ENCODE peak calls at places on chromosome 9, in ten cellular contexts. One of them, this sample, is unnamed.
A peak's percentile ranks its signal among the peaks of the same experiment; 100 is the strongest.

GRCh38 chr9:92671323-92671722 is 1.4 kb upstream of the IPPK start:
- DNase-seq in cardiac muscle cell: peak; percentile 86
- DNase-seq in K562: peak; percentile 74
- DNase-seq in fibroblast of pulmonary artery: peak; percentile 85
- DNase-seq in A549: peak; percentile 74
- DNase-seq in coronary artery: peak; percentile 75
- DNase-seq in heart left ventricle: no peak
- DNase-seq in endothelial cell of umbilical vein: peak; percentile 70
- DNase-seq in GM23338: peak; percentile 40
- DNase-seq in choroid plexus epithelial cell: peak; percentile 82
- DNase-seq in this sample: no peak

GRCh38 chr9:4334439-4334838 is 34.6 kb upstream of the GLIS3 start:
- DNase-seq in cardiac muscle cell: peak; percentile 19
- DNase-seq in K562: no peak
- DNase-seq in fibroblast of pulmonary artery: peak; percentile 54
- DNase-seq in A549: peak; percentile 79
- DNase-seq in choroid plexus epithelial cell: no peak
- DNase-seq in endothelial cell of umbilical vein: peak; percentile 94
- DNase-seq in GM23338: peak; percentile 71
- DNase-seq in coronary artery: no peak
- DNase-seq in heart left ventricle: no peak
- DNase-seq in this sample: no peak

GRCh38 chr9:106864533-106865143 is 1.7 kb downstream of the ZNF462 start:
- DNase-seq in GM23338: no peak
- DNase-seq in cardiac muscle cell: peak; percentile 60
- DNase-seq in coronary artery: peak; percentile 75
- DNase-seq in A549: no peak
- DNase-seq in endothelial cell of umbilical vein: peak; percentile 56
- DNase-seq in fibroblast of pulmonary artery: peak; percentile 57
- DNase-seq in K562: no peak
- DNase-seq in choroid plexus epithelial cell: peak; percentile 53
- DNase-seq in heart left ventricle: no peak
- DNase-seq in this sample: peak; percentile 31

GRCh38 chr9:129414377-129415021 is 206.4 kb downstream of the C9orf50 start:
- DNase-seq in A549: peak; percentile 50
- DNase-seq in fibroblast of pulmonary artery: peak; percentile 40
- DNase-seq in GM23338: peak; percentile 40
- DNase-seq in choroid plexus epithelial cell: peak; percentile 62
- DNase-seq in heart left ventricle: peak; percentile 74
- DNase-seq in K562: peak; percentile 51
- DNase-seq in coronary artery: no peak
- DNase-seq in endothelial cell of umbilical vein: no peak
- DNase-seq in cardiac muscle cell: peak; percentile 48
- DNase-seq in this sample: peak; percentile 71

GRCh38 chr9:31736581-31737179 is 647.8 kb upstream of the ACO1 start:
- DNase-seq in fibroblast of pulmonary artery: no peak
- DNase-seq in coronary artery: no peak
- DNase-seq in K562: no peak
- DNase-seq in choroid plexus epithelial cell: no peak
- DNase-seq in endothelial cell of umbilical vein: no peak
- DNase-seq in GM23338: peak; percentile 14
- DNase-seq in cardiac muscle cell: no peak
- DNase-seq in A549: no peak
- DNase-seq in heart left ventricle: no peak
- DNase-seq in this sample: no peak

GRCh38 chr9:97128919-97129318 is 90.0 kb upstream of the CTSV start:
- DNase-seq in choroid plexus epithelial cell: no peak
- DNase-seq in heart left ventricle: no peak
- DNase-seq in fibroblast of pulmonary artery: no peak
- DNase-seq in K562: no peak
- DNase-seq in A549: no peak
- DNase-seq in endothelial cell of umbilical vein: no peak
- DNase-seq in coronary artery: no peak
- DNase-seq in GM23338: no peak
- DNase-seq in cardiac muscle cell: no peak
- DNase-seq in this sample: no peak

GRCh38 chr9:109158656-109159055 is 8.4 kb downstream of the FRRS1L start:
- DNase-seq in cardiac muscle cell: no peak
- DNase-seq in K562: no peak
- DNase-seq in endothelial cell of umbilical vein: no peak
- DNase-seq in choroid plexus epithelial cell: no peak
- DNase-seq in A549: no peak
- DNase-seq in heart left ventricle: no peak
- DNase-seq in fibroblast of pulmonary artery: no peak
- DNase-seq in GM23338: no peak
- DNase-seq in coronary artery: no peak
- DNase-seq in this sample: no peak

GRCh38 chr9:4666042-4666699 is at the start of gene SPATA6L:
- DNase-seq in A549: peak; percentile 63
- DNase-seq in heart left ventricle: peak; percentile 84
- DNase-seq in K562: no peak
- DNase-seq in cardiac muscle cell: peak; percentile 66
- DNase-seq in GM23338: peak; percentile 61
- DNase-seq in coronary artery: peak; percentile 82
- DNase-seq in choroid plexus epithelial cell: peak; percentile 59
- DNase-seq in fibroblast of pulmonary artery: peak; percentile 60
- DNase-seq in endothelial cell of umbilical vein: peak; percentile 71
- DNase-seq in this sample: peak; percentile 48

GRCh38 chr9:126935630-126936029 is 21.0 kb downstream of the RALGPS1 start:
- DNase-seq in A549: no peak
- DNase-seq in coronary artery: no peak
- DNase-seq in cardiac muscle cell: peak; percentile 37
- DNase-seq in GM23338: no peak
- DNase-seq in choroid plexus epithelial cell: no peak
- DNase-seq in K562: no peak
- DNase-seq in heart left ventricle: no peak
- DNase-seq in fibroblast of pulmonary artery: peak; percentile 22
- DNase-seq in endothelial cell of umbilical vein: no peak
- DNase-seq in this sample: no peak

GRCh38 chr9:132554755-132555154 is 27.7 kb upstream of the BARHL1 start:
- DNase-seq in A549: no peak
- DNase-seq in GM23338: no peak
- DNase-seq in choroid plexus epithelial cell: no peak
- DNase-seq in heart left ventricle: no peak
- DNase-seq in fibroblast of pulmonary artery: no peak
- DNase-seq in cardiac muscle cell: no peak
- DNase-seq in coronary artery: no peak
- DNase-seq in K562: no peak
- DNase-seq in endothelial cell of umbilical vein: no peak
- DNase-seq in this sample: no peak

GRCh38 chr9:132555528-132555927 is 26.9 kb upstream of the BARHL1 start:
- DNase-seq in A549: no peak
- DNase-seq in GM23338: no peak
- DNase-seq in fibroblast of pulmonary artery: no peak
- DNase-seq in choroid plexus epithelial cell: no peak
- DNase-seq in cardiac muscle cell: no peak
- DNase-seq in K562: no peak
- DNase-seq in heart left ventricle: no peak
- DNase-seq in coronary artery: no peak
- DNase-seq in endothelial cell of umbilical vein: no peak
- DNase-seq in this sample: no peak

GRCh38 chr9:132548971-132549649 is 33.3 kb upstream of the BARHL1 start:
- DNase-seq in K562: no peak
- DNase-seq in fibroblast of pulmonary artery: peak; percentile 14
- DNase-seq in GM23338: no peak
- DNase-seq in coronary artery: no peak
- DNase-seq in heart left ventricle: peak; percentile 10
- DNase-seq in endothelial cell of umbilical vein: no peak
- DNase-seq in choroid plexus epithelial cell: peak; percentile 11
- DNase-seq in A549: no peak
- DNase-seq in cardiac muscle cell: peak; percentile 24
- DNase-seq in this sample: no peak

GRCh38 chr9:132551556-132551955 is 30.9 kb upstream of the BARHL1 start:
- DNase-seq in coronary artery: no peak
- DNase-seq in cardiac muscle cell: no peak
- DNase-seq in heart left ventricle: peak; percentile 42
- DNase-seq in endothelial cell of umbilical vein: no peak
- DNase-seq in choroid plexus epithelial cell: no peak
- DNase-seq in K562: no peak
- DNase-seq in A549: no peak
- DNase-seq in GM23338: no peak
- DNase-seq in fibroblast of pulmonary artery: no peak
- DNase-seq in this sample: no peak

GRCh38 chr9:132552041-132552440 is 30.4 kb upstream of the BARHL1 start:
- DNase-seq in cardiac muscle cell: no peak
- DNase-seq in GM23338: no peak
- DNase-seq in endothelial cell of umbilical vein: no peak
- DNase-seq in K562: no peak
- DNase-seq in heart left ventricle: no peak
- DNase-seq in fibroblast of pulmonary artery: no peak
- DNase-seq in choroid plexus epithelial cell: no peak
- DNase-seq in coronary artery: no peak
- DNase-seq in A549: no peak
- DNase-seq in this sample: no peak
- TF ChIP-seq CTCF in cardiac muscle cell: no peak
- TF ChIP-seq CTCF in GM23338: no peak
- TF ChIP-seq CTCF in endothelial cell of umbilical vein: no peak
- TF ChIP-seq CTCF in K562: no peak
- TF ChIP-seq CTCF in heart left ventricle: no peak
- TF ChIP-seq CTCF in fibroblast of pulmonary artery: no peak
- TF ChIP-seq CTCF in choroid plexus epithelial cell: no peak
- TF ChIP-seq CTCF in coronary artery: no peak
- TF ChIP-seq CTCF in A549: no peak
- TF ChIP-seq CTCF in this sample: no peak

GRCh38 chr9:22383720-22384119 is 62.9 kb upstream of the DMRTA1 start:
- DNase-seq in fibroblast of pulmonary artery: no peak
- DNase-seq in K562: no peak
- DNase-seq in heart left ventricle: no peak
- DNase-seq in A549: no peak
- DNase-seq in choroid plexus epithelial cell: no peak
- DNase-seq in coronary artery: no peak
- DNase-seq in GM23338: peak; percentile 18
- DNase-seq in cardiac muscle cell: no peak
- DNase-seq in endothelial cell of umbilical vein: no peak
- DNase-seq in this sample: no peak

GRCh38 chr9:22381170-22381569 is 65.5 kb upstream of the DMRTA1 start:
- DNase-seq in coronary artery: no peak
- DNase-seq in choroid plexus epithelial cell: no peak
- DNase-seq in A549: no peak
- DNase-seq in heart left ventricle: no peak
- DNase-seq in endothelial cell of umbilical vein: no peak
- DNase-seq in K562: no peak
- DNase-seq in GM23338: no peak
- DNase-seq in fibroblast of pulmonary artery: no peak
- DNase-seq in cardiac muscle cell: no peak
- DNase-seq in this sample: no peak

GRCh38 chr9:22379272-22379671 is 67.4 kb upstream of the DMRTA1 start:
- DNase-seq in coronary artery: no peak
- DNase-seq in endothelial cell of umbilical vein: no peak
- DNase-seq in heart left ventricle: no peak
- DNase-seq in cardiac muscle cell: no peak
- DNase-seq in K562: no peak
- DNase-seq in A549: no peak
- DNase-seq in fibroblast of pulmonary artery: no peak
- DNase-seq in choroid plexus epithelial cell: no peak
- DNase-seq in GM23338: no peak
- DNase-seq in this sample: no peak

DNA sequence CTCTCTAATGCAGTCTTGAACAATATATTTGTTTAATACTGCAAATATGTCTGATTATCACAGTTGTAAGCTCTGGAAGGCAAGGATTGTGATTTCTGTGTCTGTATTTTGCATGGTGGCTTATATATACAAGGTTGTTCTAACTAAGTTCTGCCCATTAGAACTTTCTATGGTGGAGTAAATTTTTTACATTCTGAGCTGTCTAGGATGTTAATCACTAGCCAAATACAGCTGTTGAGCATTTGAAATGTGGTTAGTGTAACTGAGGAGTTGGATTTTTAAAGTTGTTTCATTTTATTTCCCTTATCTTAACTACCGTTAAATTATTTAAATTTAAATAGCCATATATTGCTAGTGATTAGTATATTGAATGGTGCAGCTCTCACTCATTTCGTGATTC is 64.3 kb upstream of the DMRTA1 start:
- DNase-seq in A549: no peak
- DNase-seq in GM23338: no peak
- DNase-seq in fibroblast of pulmonary artery: no peak
- DNase-seq in K562: no peak
- DNase-seq in coronary artery: no peak
- DNase-seq in choroid plexus epithelial cell: no peak
- DNase-seq in endothelial cell of umbilical vein: no peak
- DNase-seq in heart left ventricle: no peak
- DNase-seq in cardiac muscle cell: no peak
- DNase-seq in this sample: no peak
- TF ChIP-seq CTCF in A549: no peak
- TF ChIP-seq CTCF in GM23338: no peak
- TF ChIP-seq CTCF in fibroblast of pulmonary artery: no peak
- TF ChIP-seq CTCF in K562: no peak
- TF ChIP-seq CTCF in coronary artery: no peak
- TF ChIP-seq CTCF in choroid plexus epithelial cell: no peak
- TF ChIP-seq CTCF in endothelial cell of umbilical vein: no peak
- TF ChIP-seq CTCF in heart left ventricle: no peak
- TF ChIP-seq CTCF in cardiac muscle cell: no peak
- TF ChIP-seq CTCF in this sample: no peak

DNA sequence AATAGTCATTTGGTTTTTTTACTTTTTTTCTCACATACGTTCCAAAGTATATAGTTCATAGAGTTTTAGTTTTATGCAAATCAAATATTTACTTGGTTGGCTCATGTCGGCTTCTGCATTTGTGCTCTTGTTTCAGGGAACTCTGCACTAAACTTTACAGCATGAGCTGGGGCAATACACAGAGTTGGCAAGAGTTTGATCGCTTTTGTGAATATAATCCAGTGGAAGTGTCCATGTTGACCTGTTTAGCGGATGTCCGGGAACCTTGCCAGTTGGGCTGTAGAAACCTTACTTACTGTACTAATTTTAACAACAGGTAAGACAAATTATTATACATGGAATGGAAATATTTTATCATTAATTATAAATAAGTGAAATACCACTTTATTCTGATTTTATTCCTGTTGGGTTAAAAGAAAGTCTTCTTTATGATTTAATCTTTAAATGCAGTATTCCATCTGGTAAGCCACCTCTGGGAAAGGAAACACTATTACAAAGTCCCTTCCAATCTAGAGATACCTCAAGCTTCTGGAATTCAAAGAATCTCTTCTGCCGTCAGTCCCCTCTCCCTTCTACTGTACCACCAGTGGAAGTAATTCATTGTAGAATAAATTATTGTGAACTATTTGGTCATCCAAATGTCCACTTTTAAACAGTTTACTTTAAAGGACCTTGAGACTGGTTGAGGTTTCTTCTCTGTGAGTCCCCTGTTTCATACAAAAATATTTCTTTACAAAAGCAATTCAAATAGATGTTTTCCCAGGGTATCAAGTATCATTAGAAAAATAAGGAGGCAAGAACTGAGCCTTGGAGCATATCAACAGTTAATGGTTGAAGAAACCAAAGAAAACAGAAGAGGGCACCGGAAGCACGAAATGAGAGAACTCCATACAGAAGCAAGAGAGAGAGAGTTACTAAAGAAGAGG is 45.2 kb upstream of the GLIPR2 start:
- DNase-seq in choroid plexus epithelial cell: peak; percentile 82
- DNase-seq in endothelial cell of umbilical vein: peak; percentile 83
- DNase-seq in GM23338: peak; percentile 60
- DNase-seq in A549: peak; percentile 58
- DNase-seq in K562: no peak
- DNase-seq in heart left ventricle: no peak
- DNase-seq in fibroblast of pulmonary artery: peak; percentile 81
- DNase-seq in coronary artery: no peak
- DNase-seq in cardiac muscle cell: peak; percentile 73
- DNase-seq in this sample: no peak
- TF ChIP-seq CTCF in choroid plexus epithelial cell: no peak
- TF ChIP-seq CTCF in endothelial cell of umbilical vein: no peak
- TF ChIP-seq CTCF in GM23338: no peak
- TF ChIP-seq CTCF in A549: peak; percentile 35
- TF ChIP-seq CTCF in K562: no peak
- TF ChIP-seq CTCF in heart left ventricle: no peak
- TF ChIP-seq CTCF in fibroblast of pulmonary artery: no peak
- TF ChIP-seq CTCF in coronary artery: no peak
- TF ChIP-seq CTCF in cardiac muscle cell: no peak
- TF ChIP-seq CTCF in this sample: no peak

GRCh38 chr9:19378154-19378553 is 1.9 kb downstream of the RPS6 start:
- DNase-seq in fibroblast of pulmonary artery: no peak
- DNase-seq in endothelial cell of umbilical vein: no peak
- DNase-seq in K562: no peak
- DNase-seq in coronary artery: no peak
- DNase-seq in A549: no peak
- DNase-seq in heart left ventricle: no peak
- DNase-seq in choroid plexus epithelial cell: no peak
- DNase-seq in GM23338: no peak
- DNase-seq in cardiac muscle cell: no peak
- DNase-seq in this sample: no peak
- TF ChIP-seq CTCF in fibroblast of pulmonary artery: no peak
- TF ChIP-seq CTCF in endothelial cell of umbilical vein: no peak
- TF ChIP-seq CTCF in K562: no peak
- TF ChIP-seq CTCF in coronary artery: no peak
- TF ChIP-seq CTCF in A549: no peak
- TF ChIP-seq CTCF in heart left ventricle: no peak
- TF ChIP-seq CTCF in choroid plexus epithelial cell: no peak
- TF ChIP-seq CTCF in GM23338: no peak
- TF ChIP-seq CTCF in cardiac muscle cell: no peak
- TF ChIP-seq CTCF in this sample: no peak

This sample was measured in glutamatergic neuron.